ENCODE peak calls at places on chromosomes 3 and 15, in seven cellular contexts. Y is AG08395; A is aorta; S is T-helper 2 cell; J is SW480; L is stimulated activated CD4-positive, alpha-beta T cell treated with anti-CD3 and anti-CD28 coated beads, Interleukin-12 subunit alpha, Interleukin-12 subunit beta, amount 100 ng/mL, for 48 hours; Z is GM10248. E is an unnamed sample.

GRCh38 chr3:58183221-58183620 is 27.6 kb downstream of the DNASE1L3 start:
- DNase-seq in Y (no peak), A (no peak), S (no peak), J (no peak), L (no peak), Z (no peak), E (peak; percentile 29)

GRCh38 chr3:55017876-55018275 is 90.0 kb upstream of the LRTM1 start:
- DNase-seq in Y (no peak), A (no peak), S (no peak), J (no peak), L (no peak), Z (no peak), E (no peak)

GRCh38 chr3:146339262-146339808 is 88.4 kb upstream of the PLSCR4 start:
- DNase-seq in Y (no peak), A (no peak), S (no peak), J (no peak), L (no peak), Z (no peak), E (no peak)

GRCh38 chr15:69275933-69276565 is 22.7 kb upstream of the PAQR5 start:
- DNase-seq in Y (no peak), A (no peak), S (no peak), J (no peak), L (no peak), Z (no peak), E (no peak)

GRCh38 chr3:61114316-61114953 is 136.8 kb downstream of the FHIT start:
- DNase-seq in Y (no peak), A (no peak), S (no peak), J (no peak), L (no peak), Z (no peak), E (no peak)

GRCh38 chr15:35458176-35458856 is 87.6 kb downstream of the DPH6 start:
- DNase-seq in Y (no peak), A (no peak), S (no peak), J (no peak), L (no peak), Z (no peak), E (no peak)

GRCh38 chr3:130915567-130916292 is 21.8 kb downstream of the ATP2C1 start:
- DNase-seq in Y (no peak), A (no peak), S (no peak), J (no peak), L (no peak), Z (no peak), E (peak; percentile 73)

GRCh38 chr15:53323197-53323596 is 436.3 kb downstream of the WDR72 start:
- DNase-seq in Y (no peak), A (no peak), S (no peak), J (peak; percentile 0), L (no peak), Z (no peak), E (no peak)

GRCh38 chr3:19641408-19641807 is 292.6 kb downstream of the EFHB start:
- DNase-seq in Y (no peak), A (no peak), S (no peak), J (no peak), L (no peak), Z (no peak), E (no peak)

GRCh38 chr3:63762180-63762579 is 56.9 kb upstream of the C3orf49 start:
- DNase-seq in Y (peak; percentile 70), A (no peak), S (no peak), J (no peak), L (no peak), Z (no peak), E (peak; percentile 10)

GRCh38 chr3:128824132-128824850 is 55.1 kb upstream of the ACAD9 start:
- DNase-seq in Y (no peak), A (no peak), S (no peak), J (no peak), L (no peak), Z (no peak), E (peak; percentile 84)

GRCh38 chr3:161163297-161163696 is 57.8 kb upstream of the NMD3 start:
- DNase-seq in Y (peak; percentile 70), A (no peak), S (no peak), J (peak; percentile 56), L (no peak), Z (no peak), E (peak; percentile 82)

GRCh38 chr3:49191741-49192140 is 20.3 kb downstream of the KLHDC8B start:
- DNase-seq in Y (no peak), A (no peak), S (no peak), J (no peak), L (no peak), Z (no peak), E (no peak)

GRCh38 chr15:100873029-100873677 is 6.5 kb upstream of the ALDH1A3 start:
- DNase-seq in Y (peak; percentile 89), A (no peak), S (peak; percentile 17), J (peak; percentile 87), L (no peak), Z (peak; percentile 74), E (peak; percentile 81)

GRCh38 chr3:11944052-11944673 is 60.0 kb upstream of the SYN2 start:
- DNase-seq in Y (peak; percentile 15), A (no peak), S (no peak), J (peak; percentile 55), L (no peak), Z (no peak), E (peak; percentile 35)

GRCh38 chr3:129745253-129745652 is 138.8 kb upstream of the PLXND1 start:
- DNase-seq in Y (no peak), A (no peak), S (no peak), J (no peak), L (no peak), Z (no peak), E (peak; percentile 10)

GRCh38 chr15:76169792-76170425 is 110.1 kb downstream of the TMEM266 start:
- DNase-seq in Y (peak; percentile 45), A (no peak), S (no peak), J (no peak), L (no peak), Z (no peak), E (no peak)

GRCh38 chr15:57377478-57377847 is 1.2 kb downstream of the CGNL1 start:
- DNase-seq in Y (no peak), A (no peak), S (no peak), J (peak; percentile 31), L (no peak), Z (no peak), E (no peak)

GRCh38 chr3:2516762-2517441 is 418.2 kb downstream of the CNTN4 start:
- DNase-seq in Y (no peak), A (no peak), S (no peak), J (no peak), L (no peak), Z (no peak), E (no peak)

GRCh38 chr3:143831208-143831607 is 17.1 kb downstream of the SLC9A9 start:
- DNase-seq in Y (peak; percentile 56), A (no peak), S (no peak), J (no peak), L (no peak), Z (no peak), E (peak; percentile 47)